ENCODE peak calls at places on chromosomes 4 and X, in five cellular contexts. I is neural progenitor cell, B is GM23248, Q is HCT116, O is PC-3. F is an unnamed sample.

GRCh38 chrX:78595901-78596502 is 63.1 kb downstream of the RTL3 start:
- DNase-seq in I (peak; percentile 64), B (peak; percentile 9), Q (no peak), O (peak; percentile 8), F (peak; percentile 16)

GRCh38 chrX:32084757-32085156 is 1012.9 kb upstream of the FTHL17 start:
- DNase-seq in I (no peak), B (no peak), Q (no peak), O (no peak), F (no peak)

GRCh38 chrX:71870337-71871098 is 40.1 kb upstream of the NHSL2 start:
- DNase-seq in I (peak; percentile 55), B (peak; percentile 5), Q (peak; percentile 39), O (peak; percentile 55), F (peak; percentile 25)

GRCh38 chr4:128517096-128517738 is 229.6 kb upstream of the PGRMC2 start:
- DNase-seq in I (no peak), B (peak; percentile 77), Q (no peak), O (no peak), F (no peak)

GRCh38 chr4:168585168-168586091 is 88.6 kb downstream of the PALLD start:
- DNase-seq in I (peak; percentile 91), B (peak; percentile 94), Q (peak; percentile 63), O (peak; percentile 82), F (no peak)

GRCh38 chr4:1356181-1356998 is 9.4 kb downstream of the UVSSA start:
- DNase-seq in I (peak; percentile 86), B (peak; percentile 67), Q (no peak), O (peak; percentile 38), F (no peak)

GRCh38 chr4:153763404-153763803 is 3.6 kb upstream of the RNF175 start:
- DNase-seq in I (peak; percentile 40), B (peak; percentile 7), Q (no peak), O (peak; percentile 32), F (no peak)

GRCh38 chr4:109408711-109409110 is 24.9 kb upstream of the SEC24B start:
- DNase-seq in I (no peak), B (peak; percentile 19), Q (no peak), O (no peak), F (no peak)

GRCh38 chr4:26204249-26204825 is 116.5 kb upstream of the RBPJ start:
- DNase-seq in I (no peak), B (no peak), Q (no peak), O (no peak), F (no peak)

GRCh38 chr4:10013722-10014121 is 7.6 kb downstream of the SLC2A9 start:
- DNase-seq in I (peak; percentile 75), B (peak; percentile 43), Q (peak; percentile 18), O (peak; percentile 64), F (peak; percentile 84)

GRCh38 chr4:163544407-163545038 is 50.0 kb downstream of the TMA16 start:
- DNase-seq in I (peak; percentile 83), B (peak; percentile 75), Q (no peak), O (peak; percentile 58), F (peak; percentile 59)

GRCh38 chrX:106987488-106987887 is 12.5 kb downstream of the MORC4 start:
- DNase-seq in I (no peak), B (no peak), Q (no peak), O (no peak), F (no peak)

GRCh38 chr4:152090543-152090942 is 329.7 kb upstream of the GATB start:
- DNase-seq in I (no peak), B (no peak), Q (no peak), O (no peak), F (no peak)

GRCh38 chr4:119106036-119107000 is 29.3 kb upstream of the MYOZ2 start:
- DNase-seq in I (no peak), B (peak; percentile 70), Q (no peak), O (peak; percentile 77), F (no peak)

GRCh38 chrX:80876877-80877276 is 67.2 kb upstream of the BRWD3 start:
- DNase-seq in I (peak; percentile 11), B (peak; percentile 38), Q (peak; percentile 13), O (peak; percentile 56), F (peak; percentile 48)

GRCh38 chr4:100208964-100209363 is 18.7 kb upstream of the DDIT4L start:
- DNase-seq in I (no peak), B (no peak), Q (no peak), O (peak; percentile 1), F (peak; percentile 91)

GRCh38 chrX:1545776-1546408 is 8.9 kb upstream of the P2RY8 start:
- DNase-seq in I (no peak), B (no peak), Q (no peak), O (no peak), F (no peak)

GRCh38 chrX:9555354-9555753 is 90.5 kb downstream of the TBL1X start:
- DNase-seq in I (no peak), B (peak; percentile 8), Q (no peak), O (peak; percentile 55), F (no peak)

GRCh38 chr4:95867919-95868318 is 28.0 kb downstream of the PDHA2 start:
- DNase-seq in I (peak; percentile 36), B (peak; percentile 17), Q (peak; percentile 28), O (peak; percentile 26), F (peak; percentile 44)

GRCh38 chr4:149985981-149986380 is 92.3 kb upstream of the DCLK2 start:
- DNase-seq in I (no peak), B (no peak), Q (no peak), O (no peak), F (no peak)

GRCh38 chr4:149987777-149988410 is 90.4 kb upstream of the DCLK2 start:
- DNase-seq in I (no peak), B (no peak), Q (no peak), O (no peak), F (no peak)

GRCh38 chr4:149983931-149984330 is 94.3 kb upstream of the DCLK2 start:
- DNase-seq in I (no peak), B (no peak), Q (no peak), O (no peak), F (no peak)

GRCh38 chr4:149987330-149987751 is 90.9 kb upstream of the DCLK2 start:
- DNase-seq in I (no peak), B (no peak), Q (no peak), O (no peak), F (no peak)

GRCh38 chr4:149986916-149987315 is 91.3 kb upstream of the DCLK2 start:
- DNase-seq in I (no peak), B (no peak), Q (no peak), O (no peak), F (no peak)
- TF ChIP-seq EZH2phosphoT487 in I (no peak), B (no peak), Q (no peak), O (no peak), F (no peak)

GRCh38 chr4:13548984-13549546 is 4.8 kb upstream of the NKX3-2 start:
- DNase-seq in I (peak; percentile 93), B (peak; percentile 74), Q (peak; percentile 79), O (peak; percentile 81), F (peak; percentile 93)

GRCh38 chr4:13546374-13546854 is 2.1 kb upstream of the NKX3-2 start:
- DNase-seq in I (no peak), B (no peak), Q (no peak), O (no peak), F (no peak)

GRCh38 chr4:13548059-13548983 is 4.0 kb upstream of the NKX3-2 start:
- DNase-seq in I (peak; percentile 55), B (peak; percentile 39), Q (no peak), O (peak; percentile 22), F (peak; percentile 17)

GRCh38 chr4:13546855-13547562 is 2.7 kb upstream of the NKX3-2 start:
- DNase-seq in I (peak; percentile 75), B (no peak), Q (no peak), O (no peak), F (no peak)

DNA sequence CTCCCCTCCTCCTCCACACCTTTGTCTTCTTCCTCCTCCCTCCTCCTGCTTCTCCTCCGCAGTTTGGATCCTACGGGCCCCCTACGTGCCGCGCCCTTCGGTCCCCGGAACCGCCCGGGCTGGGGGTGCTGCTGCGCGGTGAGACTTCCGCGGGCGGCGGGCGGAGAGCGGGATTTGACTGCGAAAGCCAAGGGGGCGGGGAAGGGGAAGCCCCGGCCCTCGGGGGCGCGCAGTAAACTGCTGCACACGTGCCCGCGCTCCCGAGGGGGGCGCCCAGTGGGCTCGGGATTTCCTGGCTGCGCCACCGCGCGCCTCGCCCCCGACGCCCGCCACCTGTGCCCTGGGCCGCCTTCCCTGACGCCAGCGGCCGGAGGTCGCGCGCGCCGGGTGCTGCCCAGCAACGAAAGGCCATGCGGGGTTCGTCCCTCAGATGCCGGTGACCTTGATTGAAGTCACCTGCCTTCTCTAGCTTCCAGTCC is 3.3 kb upstream of the NKX3-2 start:
- DNase-seq in I (peak; percentile 70), B (no peak), Q (no peak), O (no peak), F (peak; percentile 56)
- TF ChIP-seq EZH2 in I (peak; percentile 56), B (no peak), Q (no peak), O (no peak), F (no peak)

DNA sequence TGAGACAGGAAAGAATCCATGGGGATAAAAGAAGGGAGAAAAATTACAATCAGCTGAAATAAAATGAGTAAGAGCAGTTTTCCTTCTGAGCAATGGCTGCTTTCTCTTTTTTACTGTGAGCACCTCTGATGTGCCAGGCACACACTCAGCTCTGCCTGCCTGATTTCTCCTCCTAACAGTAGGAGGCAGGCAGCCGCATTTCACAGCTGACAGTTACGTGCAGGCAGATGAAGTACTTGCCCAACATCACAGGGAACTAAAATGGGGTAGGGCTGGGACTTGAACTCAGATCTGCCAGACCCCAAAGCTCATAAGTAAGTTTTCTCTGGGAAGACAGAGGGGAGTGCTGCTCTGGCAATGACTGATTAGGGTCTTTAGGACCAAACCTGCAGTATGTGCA is 54.6 kb downstream of the C4orf50 start:
- DNase-seq in I (peak; percentile 44), B (no peak), Q (no peak), O (no peak), F (no peak)
- H4K20me1 ChIP-seq in I (no peaks in the 10 kb centered on the region), B (no peaks in the 10 kb centered on the region), Q (no peaks in the 10 kb centered on the region), O (no peaks in the 10 kb centered on the region), F (no peaks in the 10 kb centered on the region)

GRCh38 chr4:117385531-117385930 is 300.2 kb upstream of the TRAM1L1 start:
- DNase-seq in I (no peak), B (no peak), Q (no peak), O (peak; percentile 15), F (no peak)
- TF ChIP-seq EZH2phosphoT487 in I (no peak), B (no peak), Q (no peak), O (no peak), F (no peak)

GRCh38 chr4:8868321-8869001 is 3.2 kb downstream of the HMX1 start:
- DNase-seq in I (no peak), B (no peak), Q (no peak), O (no peak), F (no peak)
- TF ChIP-seq EZH2 in I (peak; percentile 59), B (no peak), Q (no peak), O (no peak), F (no peak)

F was measured in MM.1S.